ENCODE peak calls at places on chromosomes 2 and 18, in seven cellular contexts. B, I, R, J, G, H and A are unnamed samples.

GRCh38 chr18:56576826-56577573 is 61.4 kb downstream of the TXNL1 start:
- DNase-seq in B (peak), I (no peak), R (no peak), J (no peak), G (no peak), H (peak), A (no peak)

GRCh38 chr2:126736133-126736874 is 80.3 kb downstream of the GYPC start:
- DNase-seq in B (no peak), I (no peak), R (peak), J (no peak), G (peak), H (no peak), A (no peak)

GRCh38 chr2:15582645-15583340 is 8.9 kb upstream of the DDX1 start:
- DNase-seq in B (no peak), I (no peak), R (no peak), J (no peak), G (no peak), H (no peak), A (no peak)

GRCh38 chr2:206619011-206619410 is 23.3 kb upstream of the FAM237A start:
- DNase-seq in B (no peak), I (no peak), R (no peak), J (no peak), G (no peak), H (no peak), A (no peak)

GRCh38 chr18:62777814-62778213 is 62.5 kb downstream of the PHLPP1 start:
- DNase-seq in B (no peak), I (no peak), R (no peak), J (no peak), G (peak), H (no peak), A (no peak)

GRCh38 chr18:57806891-57807280 is 3.8 kb upstream of the ATP8B1 start:
- DNase-seq in B (peak), I (no peak), R (peak), J (peak), G (peak), H (no peak), A (peak)

GRCh38 chr2:43482974-43483373 is 112.9 kb downstream of the THADA start:
- DNase-seq in B (peak), I (no peak), R (no peak), J (peak), G (peak), H (no peak), A (peak)

GRCh38 chr2:148998831-148999200 is 39.7 kb upstream of the LYPD6B start:
- DNase-seq in B (no peak), I (no peak), R (no peak), J (no peak), G (no peak), H (no peak), A (no peak)

GRCh38 chr2:163338270-163338669 is 397.5 kb downstream of the FIGN start:
- DNase-seq in B (no peak), I (no peak), R (no peak), J (no peak), G (no peak), H (no peak), A (no peak)

GRCh38 chr2:8885449-8886196 is 48.2 kb upstream of the KIDINS220 start:
- DNase-seq in B (peak), I (no peak), R (no peak), J (no peak), G (no peak), H (no peak), A (no peak)

GRCh38 chr18:79612291-79613108 is 67.1 kb upstream of the CTDP1 start:
- DNase-seq in B (no peak), I (no peak), R (no peak), J (no peak), G (no peak), H (no peak), A (no peak)

GRCh38 chr2:144942516-144943256 is 422.8 kb upstream of the ZEB2 start:
- DNase-seq in B (no peak), I (no peak), R (no peak), J (no peak), G (peak), H (no peak), A (peak)

GRCh38 chr18:48798334-48799197 is 152.2 kb downstream of the SMAD7 start:
- DNase-seq in B (no peak), I (no peak), R (no peak), J (no peak), G (no peak), H (no peak), A (no peak)

GRCh38 chr2:79660552-79660951 is 147.7 kb downstream of the CTNNA2 start:
- DNase-seq in B (no peak), I (no peak), R (no peak), J (no peak), G (peak), H (no peak), A (no peak)

GRCh38 chr2:239928457-239929350 is 96.4 kb downstream of the NDUFA10 start:
- DNase-seq in B (peak), I (no peak), R (no peak), J (no peak), G (no peak), H (no peak), A (no peak)

GRCh38 chr2:209556354-209556961 is 132.6 kb downstream of the MAP2 start:
- DNase-seq in B (peak), I (no peak), R (peak), J (no peak), G (peak), H (peak), A (peak)

GRCh38 chr2:240983361-240983995 is 14.9 kb upstream of the SNED1 start:
- DNase-seq in B (no peak), I (peak), R (no peak), J (no peak), G (peak), H (peak), A (no peak)
- TF ChIP-seq CTCF in B (peak), I (peak), R (no peak), J (no peak), G (peak), H (peak), A (peak)

DNA sequence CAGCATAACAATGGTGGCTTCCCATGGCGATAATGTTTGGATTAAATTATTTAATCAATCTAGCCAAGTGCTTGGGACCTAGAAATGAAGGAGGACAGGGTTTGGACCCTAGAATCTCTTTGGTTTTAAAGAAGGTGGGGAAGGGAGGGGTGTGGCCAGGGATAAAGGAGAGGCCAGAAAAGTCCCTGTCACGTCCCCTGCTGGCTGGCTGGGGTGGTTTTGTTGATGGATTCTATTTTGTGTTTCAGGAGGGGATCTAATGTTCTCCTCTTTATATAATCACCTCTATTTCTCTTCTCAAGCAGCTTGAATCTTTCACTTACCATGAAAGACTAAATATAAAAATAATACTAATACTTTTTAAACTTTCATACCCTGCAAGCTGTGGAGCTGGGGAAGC is 52.6 kb upstream of the GALR1 start:
- DNase-seq in B (no peak), I (peak), R (no peak), J (no peak), G (no peak), H (no peak), A (no peak)
- TF ChIP-seq CTCF in B (no peak), I (peak), R (peak), J (no peak), G (no peak), H (peak), A (peak)

GRCh38 chr18:50866765-50867164 is 12.2 kb upstream of the ME2 start:
- DNase-seq in B (no peak), I (no peak), R (no peak), J (no peak), G (peak), H (no peak), A (peak)
- TF ChIP-seq CTCF in B (peak), I (peak), R (peak), J (no peak), G (peak), H (peak), A (no peak)

DNA sequence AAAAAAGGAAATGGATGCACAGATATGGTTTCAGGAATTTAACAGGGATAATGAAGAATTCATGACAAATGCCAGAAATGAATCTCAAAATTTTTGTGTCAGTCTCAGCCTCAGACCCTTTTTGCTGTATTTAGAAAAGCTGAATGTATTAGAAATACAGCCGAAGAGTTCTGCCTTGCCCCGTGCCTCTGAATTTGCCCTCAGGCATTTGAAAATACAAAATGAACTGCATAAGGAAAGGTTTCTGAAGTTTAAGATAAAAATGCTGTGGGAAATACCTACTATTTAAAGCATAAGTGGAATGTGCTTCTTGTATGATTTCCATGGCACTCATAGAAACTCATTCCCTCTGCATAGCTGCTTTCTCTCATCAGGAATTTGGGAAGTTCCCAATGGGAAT is 1580.6 kb downstream of the DPP10 start:
- DNase-seq in B (no peak), I (no peak), R (no peak), J (no peak), G (no peak), H (no peak), A (no peak)
- TF ChIP-seq CTCF in B (no peak), I (no peak), R (no peak), J (no peak), G (no peak), H (no peak), A (no peak)

DNA sequence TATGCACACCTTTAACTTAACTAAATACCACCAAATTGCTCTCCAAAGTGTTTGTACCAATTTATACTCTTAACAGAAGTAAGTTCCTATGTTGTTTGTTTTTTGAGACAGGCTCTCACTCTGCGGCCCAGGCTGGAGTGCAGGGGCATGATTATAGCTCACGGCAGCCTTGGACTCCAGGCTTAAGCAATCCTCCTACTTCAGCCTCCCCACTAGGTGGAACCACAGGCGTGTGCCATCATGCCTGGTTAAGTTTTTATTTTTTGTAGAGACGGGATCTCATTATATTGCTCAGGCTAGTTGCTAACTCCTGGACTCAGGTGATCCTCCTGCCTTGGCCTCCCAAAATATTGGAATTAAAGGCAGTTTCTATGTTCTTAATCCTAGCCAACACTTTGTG is 13.1 kb upstream of the NAB1 start:
- DNase-seq in B (no peak), I (no peak), R (no peak), J (no peak), G (no peak), H (no peak), A (no peak)
- TF ChIP-seq CTCF in B (no peak), I (peak), R (peak), J (no peak), G (no peak), H (peak), A (peak)

GRCh38 chr2:95019572-95019971 is 5.9 kb upstream of the MAL start:
- DNase-seq in B (no peak), I (no peak), R (no peak), J (no peak), G (no peak), H (no peak), A (no peak)
- TF ChIP-seq CTCF in B (no peak), I (no peak), R (no peak), J (no peak), G (no peak), H (no peak), A (no peak)

GRCh38 chr2:219616550-219616949 is 10.9 kb upstream of the SLC4A3 start:
- DNase-seq in B (peak), I (no peak), R (no peak), J (no peak), G (no peak), H (no peak), A (no peak)

GRCh38 chr2:219618733-219619122 is 8.7 kb upstream of the SLC4A3 start:
- DNase-seq in B (no peak), I (no peak), R (no peak), J (no peak), G (no peak), H (peak), A (no peak)

GRCh38 chr2:219620546-219620945 is 6.9 kb upstream of the SLC4A3 start:
- DNase-seq in B (no peak), I (no peak), R (no peak), J (no peak), G (no peak), H (no peak), A (no peak)

GRCh38 chr2:219622472-219622871 is 5.0 kb upstream of the SLC4A3 start:
- DNase-seq in B (no peak), I (no peak), R (no peak), J (no peak), G (no peak), H (no peak), A (no peak)

DNA sequence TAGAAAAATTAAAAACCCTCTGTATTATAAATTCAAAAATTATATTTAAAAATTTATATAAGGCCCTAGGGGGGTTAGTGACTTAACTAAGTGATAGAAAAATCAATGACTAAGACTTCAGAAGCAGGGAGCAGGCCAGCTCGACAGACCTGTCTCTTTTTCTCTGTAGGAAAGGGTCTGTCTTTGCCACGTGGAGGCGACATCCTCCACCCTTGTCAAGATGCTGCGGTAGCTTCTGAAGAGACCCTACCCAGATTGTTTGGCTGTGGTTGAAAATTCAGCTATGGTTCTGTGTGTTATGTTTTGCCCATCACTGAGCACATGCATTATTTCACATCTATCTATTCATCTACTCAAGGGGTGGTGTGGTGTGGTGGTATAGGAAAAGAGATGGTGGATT is 8.2 kb upstream of the SLC4A3 start:
- DNase-seq in B (no peak), I (no peak), R (no peak), J (no peak), G (no peak), H (peak), A (no peak)
- TF ChIP-seq CTCF in B (no peak), I (peak), R (peak), J (no peak), G (no peak), H (no peak), A (no peak)

GRCh38 chr18:21853020-21853419 is 112.4 kb downstream of the MIB1 start:
- DNase-seq in B (no peak), I (no peak), R (no peak), J (no peak), G (peak), H (peak), A (peak)

GRCh38 chr18:21855432-21855831 is 114.8 kb downstream of the MIB1 start:
- DNase-seq in B (no peak), I (no peak), R (no peak), J (no peak), G (no peak), H (no peak), A (no peak)

GRCh38 chr18:21853972-21854563 is 113.5 kb downstream of the MIB1 start:
- DNase-seq in B (no peak), I (no peak), R (no peak), J (no peak), G (no peak), H (no peak), A (no peak)

GRCh38 chr18:21851327-21851961 is 110.9 kb downstream of the MIB1 start:
- DNase-seq in B (no peak), I (no peak), R (no peak), J (no peak), G (peak), H (no peak), A (peak)
- TF ChIP-seq CTCF in B (peak), I (peak), R (peak), J (no peak), G (peak), H (peak), A (peak)

DNA sequence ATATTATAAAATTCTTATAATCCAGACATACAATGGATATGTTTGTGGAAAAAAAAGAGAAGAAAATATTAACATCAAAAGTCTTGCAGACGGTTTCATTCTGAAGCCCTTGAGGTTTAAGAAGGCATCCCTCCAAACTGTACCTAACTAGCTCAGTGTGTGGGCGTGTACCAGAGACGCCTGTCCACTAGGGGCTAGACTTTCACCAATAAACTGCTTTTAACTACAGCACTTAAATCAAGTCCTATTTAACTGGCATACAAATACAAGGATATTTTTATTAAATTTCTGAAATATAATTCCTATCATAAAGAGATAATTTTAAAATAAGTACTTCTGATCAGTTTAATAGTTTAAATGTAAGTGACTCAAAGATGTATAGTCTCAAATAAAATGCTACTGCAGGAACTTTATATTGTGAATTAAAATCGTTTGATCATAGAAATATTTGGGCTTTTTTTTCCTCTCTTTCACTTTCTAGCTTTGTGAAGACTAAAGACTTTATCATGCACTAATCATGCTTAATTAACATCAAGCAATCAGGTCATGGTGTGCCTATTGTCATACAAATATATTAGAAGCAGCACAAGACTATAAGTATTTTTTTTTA is 437.7 kb downstream of the SATB2 start:
- DNase-seq in B (no peak), I (peak), R (peak), J (no peak), G (peak), H (peak), A (peak)
- TF ChIP-seq CTCF in B (peak), I (no peak), R (peak), J (no peak), G (peak), H (peak), A (peak)